ENCODE peak calls at places on chromosomes 12 and 14, in ten cellular contexts. E, J, A, Y, V, C, P, G, L and S are unnamed samples.

GRCh38 chr12:16726879-16727278 is 120.9 kb upstream of the LMO3 start:
- DNase-seq in P (no peak), V (no peak), L (no peak), E (no peak), J (no peak), C (no peak), A (no peak), Y (no peak), G (no peak), S (no peak)

GRCh38 chr12:94561943-94562411 is 88.4 kb downstream of the TMCC3 start:
- DNase-seq in A (peak; percentile 79), C (no peak), G (no peak), E (no peak), L (peak; percentile 83), P (no peak), Y (peak; percentile 56), V (no peak), J (peak; percentile 81), S (no peak)

GRCh38 chr12:22687677-22688076 is 62.7 kb downstream of the ETNK1 start:
- DNase-seq in C (no peak), J (no peak), A (no peak), Y (no peak), E (no peak), V (no peak), L (no peak), P (no peak), G (no peak), S (no peak)

GRCh38 chr12:18146375-18146774 is 56.4 kb upstream of the RERGL start:
- DNase-seq in L (no peak), C (no peak), G (no peak), V (no peak), A (no peak), J (no peak), P (no peak), Y (no peak), E (no peak), S (no peak)

GRCh38 chr12:111410229-111411186 is 4.8 kb downstream of the SH2B3 start:
- DNase-seq in J (no peak), E (no peak), L (no peak), A (no peak), C (no peak), V (no peak), G (no peak), Y (no peak), P (no peak), S (peak; percentile 82)

GRCh38 chr14:94312481-94313246 is 10.5 kb downstream of the SERPINA6 start:
- DNase-seq in A (no peak), Y (no peak), L (no peak), P (no peak), E (no peak), J (no peak), V (peak; percentile 28), C (no peak), G (no peak), S (no peak)

GRCh38 chr14:89406941-89407340 is 10.1 kb downstream of the FOXN3 start:
- DNase-seq in A (no peak), G (no peak), Y (no peak), V (no peak), E (no peak), J (no peak), L (no peak), C (no peak), P (no peak), S (no peak)

GRCh38 chr12:53674977-53675700 is 744 bp downstream of the ATP5MC2 start:
- DNase-seq in G (no peak), C (no peak), A (no peak), L (no peak), Y (no peak), P (no peak), V (no peak), J (no peak), E (no peak), S (no peak)

GRCh38 chr12:132367401-132367851 is 38.0 kb upstream of the GALNT9 start:
- DNase-seq in V (no peak), Y (no peak), P (no peak), L (no peak), G (no peak), E (no peak), J (peak; percentile 42), A (no peak), C (no peak), S (peak; percentile 68)

GRCh38 chr12:32947203-32947795 is 50.7 kb upstream of the PKP2 start:
- DNase-seq in G (no peak), A (no peak), J (no peak), Y (no peak), P (peak; percentile 9), V (no peak), C (no peak), E (peak; percentile 3), L (no peak), S (no peak)

GRCh38 chr14:93033983-93034670 is 81.6 kb downstream of the ITPK1 start:
- DNase-seq in A (no peak), C (peak; percentile 52), P (no peak), Y (no peak), E (no peak), J (no peak), V (no peak), L (no peak), G (no peak), S (peak; percentile 90)

GRCh38 chr12:7797698-7798398 is 8.6 kb downstream of the NANOG start:
- DNase-seq in V (no peak), J (no peak), P (no peak), C (no peak), G (no peak), E (no peak), L (no peak), Y (no peak), A (peak; percentile 30), S (peak; percentile 15)

DNA sequence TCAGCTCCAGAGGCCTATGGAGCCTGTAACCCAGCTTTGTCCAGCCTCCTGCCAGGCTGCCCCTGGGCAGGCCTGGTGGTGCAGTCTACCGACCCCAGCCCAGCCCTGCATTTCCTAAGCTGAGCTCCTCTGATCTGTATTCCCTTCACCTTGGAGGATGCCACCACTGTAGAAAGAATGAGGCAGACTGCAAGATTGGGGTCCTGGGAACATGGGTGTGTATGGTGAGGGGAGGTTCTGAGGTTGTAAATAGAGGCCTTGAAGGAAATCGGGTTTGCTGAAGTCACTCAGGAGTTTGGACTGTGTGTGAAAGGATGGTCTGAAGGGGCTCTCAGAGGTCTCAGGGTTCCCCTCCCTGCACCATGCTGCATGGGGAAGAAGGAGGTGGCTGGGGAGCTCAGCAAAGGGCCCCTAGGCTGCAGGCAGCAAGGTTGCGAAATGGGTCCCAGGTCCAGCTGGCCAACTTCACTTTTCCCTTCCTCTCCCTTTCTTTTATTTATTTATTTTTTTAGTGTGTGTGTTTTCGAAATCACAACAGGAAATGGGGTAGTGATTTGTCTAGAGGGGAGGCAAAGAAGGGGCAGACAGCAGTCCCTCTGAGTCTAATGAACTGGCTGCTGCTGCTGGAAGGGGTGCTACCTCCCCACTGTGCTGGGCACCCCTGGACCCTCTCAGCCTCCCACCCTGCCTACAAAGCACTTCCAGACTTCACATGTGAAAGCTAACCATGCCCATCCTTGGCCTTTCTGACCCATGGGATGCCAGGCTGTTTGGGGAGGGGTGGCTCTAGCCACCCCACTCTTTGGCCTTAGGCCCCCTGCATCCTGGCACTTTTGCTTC is 1.3 kb upstream of the LRP1-AS start:
- DNase-seq in L (no peak), V (no peak), A (peak; percentile 44), G (no peak), Y (peak; percentile 79), P (peak; percentile 73), E (no peak), J (no peak), C (no peak), S (no peak)
- H3K4me1 ChIP-seq in L (peaks cover 4% of the 10 kb centered on the region), V (no peaks in the 10 kb centered on the region), A (peaks cover 78% of the 10 kb centered on the region), G (peaks cover 90% of the 10 kb centered on the region), Y (peaks cover 74% of the 10 kb centered on the region), P (peaks cover 91% of the 10 kb centered on the region), E (no peaks in the 10 kb centered on the region), J (peaks cover 19% of the 10 kb centered on the region), C (peaks cover 7% of the 10 kb centered on the region), S (peaks cover 62% of the 10 kb centered on the region)

GRCh38 chr14:91903070-91903469 is 35.7 kb upstream of the TC2N start:
- DNase-seq in P (no peak), A (no peak), C (no peak), J (no peak), V (no peak), Y (no peak), E (no peak), G (no peak), L (no peak), S (no peak)
- TF ChIP-seq POLR2AphosphoS5 in P (no peak), A (no peak), C (no peak), J (no peak), V (no peak), Y (no peak), E (no peak), G (no peak), L (no peak), S (no peak)

GRCh38 chr12:58503731-58504520 is 416.4 kb downstream of the LRIG3 start:
- DNase-seq in A (no peak), P (no peak), C (no peak), G (no peak), V (no peak), L (no peak), E (no peak), J (no peak), Y (no peak), S (no peak)

GRCh38 chr12:58513866-58514265 is 406.4 kb downstream of the LRIG3 start:
- DNase-seq in Y (no peak), J (no peak), A (no peak), E (no peak), V (no peak), G (peak; percentile 62), C (no peak), P (no peak), L (no peak), S (no peak)

GRCh38 chr12:58504539-58504938 is 415.8 kb downstream of the LRIG3 start:
- DNase-seq in A (no peak), G (no peak), L (no peak), C (no peak), Y (no peak), P (no peak), V (no peak), J (no peak), E (no peak), S (no peak)

GRCh38 chr12:58509116-58509885 is 411.0 kb downstream of the LRIG3 start:
- DNase-seq in J (no peak), E (no peak), C (no peak), V (no peak), L (no peak), G (no peak), A (no peak), Y (no peak), P (no peak), S (no peak)
- TF ChIP-seq POLR2A in J (no peak), E (no peak), C (no peak), V (no peak), L (no peak), G (no peak), A (no peak), Y (no peak), P (no peak), S (no peak)

DNA sequence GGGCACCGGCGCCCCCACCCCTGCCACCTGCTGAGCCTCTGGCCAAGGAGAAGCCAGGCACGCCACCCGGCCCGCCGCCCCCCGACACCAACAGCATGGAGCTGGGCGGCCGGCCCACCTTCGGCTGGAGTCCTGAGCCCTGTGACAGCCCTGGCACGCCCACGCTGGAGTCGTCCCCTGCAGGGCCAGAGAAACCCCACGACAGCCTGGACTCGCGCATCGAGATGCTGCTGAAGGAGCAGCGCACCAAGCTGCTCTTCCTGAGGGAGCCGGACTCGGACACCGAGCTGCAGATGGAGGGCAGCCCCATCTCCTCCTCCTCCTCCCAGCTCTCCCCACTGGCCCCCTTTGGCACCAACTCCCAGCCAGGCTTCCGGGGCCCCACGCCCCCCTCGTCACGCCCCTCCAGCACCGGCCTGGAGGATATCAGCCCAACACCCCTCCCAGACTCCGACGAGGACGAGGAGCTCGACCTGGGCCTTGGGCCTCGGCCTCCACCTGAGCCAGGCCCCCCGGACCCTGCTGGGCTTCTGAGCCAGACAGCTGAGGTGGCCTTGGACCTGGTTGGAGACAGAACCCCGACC is 6.5 kb downstream of the SETD1B start:
- DNase-seq in G (no peak), V (no peak), P (no peak), J (no peak), E (no peak), C (no peak), L (no peak), Y (no peak), A (no peak), S (peak; percentile 79)
- H3K4me1 ChIP-seq in G (peaks cover 78% of the 10 kb centered on the region), V (peaks cover 7% of the 10 kb centered on the region), P (peaks cover 49% of the 10 kb centered on the region), J (peaks cover 26% of the 10 kb centered on the region), E (peaks cover 40% of the 10 kb centered on the region), C (peaks cover 69% of the 10 kb centered on the region), L (peaks cover 16% of the 10 kb centered on the region), Y (peaks cover 49% of the 10 kb centered on the region), A (peaks cover 77% of the 10 kb centered on the region), S (peaks cover 62% of the 10 kb centered on the region)